ENCODE peak calls at places on chromosomes 11 and 22, in four cellular contexts. H, L, F and R are unnamed samples.
A peak's percentile ranks its signal among the peaks of the same experiment; 100 is the strongest.

GRCh38 chr11:68837583-68838571 is 3.8 kb downstream of the CPT1A start:
- DNase-seq in H (no peak), L (no peak), F (no peak), R (no peak)

GRCh38 chr22:46045459-46046298 is 68.7 kb upstream of the WNT7B start:
- DNase-seq in H (no peak), L (no peak), F (peak; percentile 27), R (no peak)

GRCh38 chr22:49015459-49015858 is 812.2 kb downstream of the BRD1 start:
- DNase-seq in H (no peak), L (no peak), F (no peak), R (no peak)

GRCh38 chr22:45893516-45893915 is 83.4 kb downstream of the WNT7B start:
- DNase-seq in H (no peak), L (no peak), F (no peak), R (peak; percentile 27)

GRCh38 chr11:94332814-94333213 is 28.4 kb downstream of the IZUMO1R start:
- DNase-seq in H (no peak), L (no peak), F (no peak), R (no peak)

GRCh38 chr11:86483591-86484163 is 109.0 kb downstream of the CCDC81 start:
- DNase-seq in H (no peak), L (no peak), F (no peak), R (no peak)

GRCh38 chr11:64152841-64153691 is 12.8 kb downstream of the MACROD1 start:
- DNase-seq in H (peak; percentile 22), L (peak; percentile 42), F (peak; percentile 75), R (peak; percentile 76)

GRCh38 chr11:104523611-104524010 is 359.7 kb upstream of the PDGFD start:
- DNase-seq in H (no peak), L (no peak), F (no peak), R (no peak)

GRCh38 chr11:119166368-119167076 is 2.0 kb upstream of the NLRX1 start:
- DNase-seq in H (peak; percentile 24), L (peak; percentile 32), F (peak; percentile 75), R (peak; percentile 89)

GRCh38 chr22:36417281-36417686 is 29.5 kb upstream of the MYH9 start:
- DNase-seq in H (peak; percentile 38), L (no peak), F (peak; percentile 76), R (peak; percentile 90)

GRCh38 chr11:64263021-64263946 is 12.0 kb downstream of the PLCB3 start:
- DNase-seq in H (peak; percentile 56), L (peak; percentile 85), F (peak; percentile 39), R (no peak)

GRCh38 chr11:65206441-65206841 is 24.7 kb downstream of the CAPN1 start:
- DNase-seq in H (no peak), L (no peak), F (no peak), R (no peak)

GRCh38 chr22:17884084-17884483 is 109.8 kb upstream of the BID start:
- DNase-seq in H (no peak), L (no peak), F (no peak), R (no peak)

GRCh38 chr11:10934293-10934850 is 76.5 kb upstream of the ZBED5 start:
- DNase-seq in H (no peak), L (peak; percentile 10), F (no peak), R (peak; percentile 27)

GRCh38 chr11:132334769-132335280 is 964.4 kb downstream of the NTM start:
- DNase-seq in H (no peak), L (no peak), F (no peak), R (no peak)

GRCh38 chr22:23384899-23385298 is 195.2 kb downstream of the IGLL1 start:
- DNase-seq in H (no peak), L (no peak), F (no peak), R (no peak)

GRCh38 chr11:133947298-133947905 is 9.4 kb downstream of the IGSF9B start:
- DNase-seq in H (peak; percentile 29), L (peak; percentile 20), F (peak; percentile 77), R (peak; percentile 56)

GRCh38 chr11:26626346-26626745 is 54.3 kb upstream of the MUC15 start:
- DNase-seq in H (peak; percentile 59), L (no peak), F (peak; percentile 62), R (no peak)

GRCh38 chr11:692824-693414 is 2.1 kb downstream of the DEAF1 start:
- DNase-seq in H (peak; percentile 12), L (no peak), F (no peak), R (no peak)

GRCh38 chr11:60119708-60120107 is 31.2 kb downstream of the MS4A2 start:
- DNase-seq in H (no peak), L (no peak), F (no peak), R (no peak)

GRCh38 chr11:73518195-73518594 is 79.7 kb downstream of the FAM168A start:
- DNase-seq in H (no peak), L (no peak), F (no peak), R (no peak)

GRCh38 chr11:9527481-9528140 is 45.9 kb upstream of the WEE1 start:
- DNase-seq in H (peak; percentile 92), L (peak; percentile 96), F (peak; percentile 91), R (peak; percentile 74)

GRCh38 chr11:10282121-10282520 is 11.9 kb downstream of the SBF2 start:
- DNase-seq in H (no peak), L (no peak), F (no peak), R (no peak)

GRCh38 chr11:132941024-132941646 is 591.2 kb downstream of the OPCML start:
- DNase-seq in H (peak; percentile 62), L (peak; percentile 19), F (peak; percentile 63), R (peak; percentile 35)

GRCh38 chr11:108498046-108498815 is at the start of gene POGLUT3:
- DNase-seq in H (peak; percentile 58), L (peak; percentile 58), F (peak; percentile 75), R (peak; percentile 67)

GRCh38 chr11:61061081-61061826 is 41.0 kb upstream of the CD5 start:
- DNase-seq in H (peak; percentile 11), L (no peak), F (peak; percentile 49), R (peak; percentile 81)

GRCh38 chr11:65571940-65572339 is 398 bp upstream of the FAM89B start:
- DNase-seq in H (peak; percentile 48), L (peak; percentile 73), F (peak; percentile 61), R (peak; percentile 84)

GRCh38 chr11:130074736-130075135 is 5.0 kb downstream of the APLP2 start:
- DNase-seq in H (no peak), L (no peak), F (no peak), R (no peak)

GRCh38 chr11:130077671-130078468 is 8.2 kb downstream of the APLP2 start:
- DNase-seq in H (no peak), L (no peak), F (no peak), R (no peak)

GRCh38 chr11:130071211-130071712 is 1.6 kb downstream of the APLP2 start:
- DNase-seq in H (peak; percentile 40), L (peak; percentile 66), F (peak; percentile 65), R (peak; percentile 66)

GRCh38 chr11:130076774-130077481 is 7.2 kb downstream of the APLP2 start:
- DNase-seq in H (no peak), L (no peak), F (no peak), R (no peak)
- TF ChIP-seq EZH2 in H (no peak), L (no peak), F (no peak), R (no peak)

DNA sequence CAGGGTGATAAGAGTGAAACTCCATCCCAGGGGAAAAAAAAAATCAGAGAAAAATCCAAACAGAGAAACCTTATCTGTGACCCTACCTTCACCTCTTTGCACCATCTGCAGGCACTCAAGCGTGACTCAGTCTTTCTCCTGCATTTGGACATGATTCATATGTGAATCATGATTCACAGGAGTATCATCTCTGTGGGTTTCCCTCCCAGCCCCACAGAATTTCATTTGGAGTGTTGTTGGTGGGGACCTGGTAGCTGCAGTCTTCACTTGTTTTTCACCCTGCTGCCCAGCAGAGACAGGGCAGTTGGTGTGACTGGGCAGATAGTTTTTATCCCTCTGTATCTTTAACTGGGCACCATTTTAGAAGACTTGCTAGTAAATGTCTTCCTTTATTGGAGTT is 75.7 kb downstream of the DEPDC5 start:
- DNase-seq in H (peak; percentile 83), L (peak; percentile 73), F (peak; percentile 96), R (peak; percentile 89)
- H3K4me3 ChIP-seq in H (no peak overlapping the region), L (no peak overlapping the region), F (peak overlapping the region; percentile 38), R (peak overlapping the region; percentile 31)

GRCh38 chr22:44330727-44331660 is 18.2 kb upstream of the SHISAL1 start:
- DNase-seq in H (no peak), L (no peak), F (peak; percentile 46), R (no peak)
- TF ChIP-seq EZH2 in H (peak; percentile 99), L (peak; percentile 99), F (no peak), R (no peak)

DNA sequence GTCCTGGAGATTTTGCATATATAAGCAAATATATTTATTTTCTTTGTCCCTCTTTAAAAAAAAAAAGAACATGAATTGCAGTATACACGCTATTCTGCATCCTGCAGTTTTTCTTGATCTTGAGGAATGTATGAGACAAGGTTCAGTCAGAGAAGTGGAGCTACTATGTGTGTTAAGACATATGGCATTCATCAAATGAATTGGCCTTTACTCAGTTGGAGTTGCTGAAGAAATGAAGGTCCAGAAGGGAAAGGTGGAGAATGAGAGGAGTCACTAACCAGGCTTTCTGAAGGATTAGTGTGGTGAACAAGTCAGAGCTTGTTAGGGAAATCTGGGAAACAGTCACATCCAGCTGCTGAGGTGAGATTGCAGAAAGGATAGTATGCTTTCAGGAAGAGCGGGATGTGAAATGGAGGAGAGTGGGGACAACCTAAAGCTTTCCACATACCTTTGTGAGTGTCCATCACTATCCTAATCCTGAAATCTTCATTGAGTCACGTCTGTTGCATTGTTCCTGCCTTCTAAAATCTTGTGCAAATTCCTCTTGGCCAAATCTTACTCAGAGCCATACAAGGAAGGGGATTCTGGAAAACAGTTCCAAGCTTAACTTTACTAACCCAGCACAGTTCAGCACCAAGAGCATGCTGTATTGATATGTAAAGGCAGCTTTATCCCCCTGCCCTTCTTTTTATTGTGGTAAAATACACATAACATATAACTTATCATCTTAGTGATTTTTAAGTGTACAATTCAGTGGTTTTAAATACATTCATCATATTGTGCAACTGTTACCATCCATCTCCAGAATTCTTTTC is 11.4 kb upstream of the PITPNB start:
- DNase-seq in H (no peak), L (no peak), F (peak; percentile 49), R (no peak)
- H3K4me3 ChIP-seq in H (no peak overlapping the region), L (no peak overlapping the region), F (no peak overlapping the region), R (no peak overlapping the region)

GRCh38 chr11:44877908-44878459 is 72.7 kb downstream of the TP53I11 start:
- DNase-seq in H (no peak), L (peak; percentile 39), F (no peak), R (no peak)
- TF ChIP-seq EZH2 in H (no peak), L (no peak), F (no peak), R (no peak)

DNA sequence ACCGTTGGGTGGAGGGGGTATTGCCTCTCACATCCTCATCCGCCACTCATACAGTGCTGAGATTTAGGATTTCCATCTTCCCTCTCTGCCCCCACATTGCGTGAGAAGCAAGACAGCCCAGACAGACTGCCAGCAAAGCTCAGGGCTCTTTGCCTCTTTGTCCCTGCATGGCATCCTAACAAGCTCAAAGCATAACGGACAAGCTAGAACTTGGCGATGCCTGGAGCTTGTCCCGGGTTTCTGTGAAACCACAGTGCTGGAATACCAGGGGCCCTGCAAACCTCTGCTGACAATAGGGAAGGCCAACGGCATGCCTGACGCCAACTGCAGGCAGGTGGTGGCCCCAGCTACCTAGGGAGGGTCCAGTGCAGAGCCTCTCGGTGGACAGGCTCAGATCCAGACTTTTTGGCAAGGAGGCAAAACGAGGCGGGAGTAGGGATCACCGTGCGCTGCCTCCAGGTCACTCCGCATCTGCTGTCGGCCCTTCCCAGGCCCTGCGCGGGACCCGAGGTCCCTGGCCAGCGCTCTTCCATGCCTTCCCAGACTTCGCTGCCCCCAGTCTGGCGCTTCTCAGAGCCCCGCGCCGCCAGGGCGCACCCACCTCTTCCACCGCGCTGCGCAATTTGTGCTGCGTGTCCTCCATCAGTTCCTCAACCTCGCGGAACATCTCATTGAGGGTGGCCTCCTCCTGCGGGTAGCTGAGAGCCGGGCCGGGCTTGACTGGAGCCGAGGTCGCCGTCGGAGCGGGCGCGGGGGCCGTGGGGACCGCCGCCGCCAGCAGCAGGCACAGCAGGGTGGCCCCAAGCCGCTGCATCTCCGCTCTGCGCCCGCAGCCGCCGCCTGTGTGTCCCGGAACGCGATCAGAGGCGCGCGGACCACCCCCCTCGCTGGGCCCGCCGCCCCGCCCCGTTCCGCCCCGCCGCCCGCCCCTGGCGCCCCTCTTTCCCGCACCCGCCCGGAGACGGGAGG is at the start of gene DKK3:
- DNase-seq in H (peak; percentile 42), L (peak; percentile 45), F (peak; percentile 47), R (no peak)
- H3K4me3 ChIP-seq in H (peak within 1 kb of the TSS; percentile 58), L (peak within 1 kb of the TSS; percentile 97), F (peak within 1 kb of the TSS; percentile 73), R (no peak within 1 kb of the TSS)